ENCODE peak calls at places on chromosomes 13 and 19, in six cellular contexts. One of them, this sample, is unnamed.

GRCh38 chr13:84430015-84430414 is 547.7 kb upstream of the SLITRK1 start:
- DNase-seq in H1: no peak
- DNase-seq in K562: no peak
- DNase-seq in HepG2: no peak
- DNase-seq in GM12891: no peak
- DNase-seq in GM12878: no peak
- DNase-seq in this sample: no peak

GRCh38 chr13:74466015-74466414 is 331.8 kb upstream of the KLF12 start:
- DNase-seq in GM12891: no peak
- DNase-seq in GM12878: no peak
- DNase-seq in H1: no peak
- DNase-seq in K562: no peak
- DNase-seq in HepG2: no peak
- DNase-seq in this sample: no peak

GRCh38 chr13:93227906-93228801 is 1.5 kb downstream of the GPC6 start:
- DNase-seq in GM12891: peak
- DNase-seq in GM12878: no peak
- DNase-seq in H1: no peak
- DNase-seq in K562: peak
- DNase-seq in HepG2: peak
- DNase-seq in this sample: no peak

GRCh38 chr13:52851153-52851962 is 2.9 kb upstream of the PCDH8 start:
- DNase-seq in HepG2: peak
- DNase-seq in GM12878: peak
- DNase-seq in K562: no peak
- DNase-seq in H1: no peak
- DNase-seq in GM12891: peak
- DNase-seq in this sample: peak

GRCh38 chr13:106555631-106556328 is 12.2 kb downstream of the ARGLU1 start:
- DNase-seq in GM12878: no peak
- DNase-seq in H1: no peak
- DNase-seq in K562: no peak
- DNase-seq in GM12891: no peak
- DNase-seq in HepG2: no peak
- DNase-seq in this sample: no peak

GRCh38 chr13:44961997-44962396 is 27.3 kb downstream of the NUFIP1 start:
- DNase-seq in H1: no peak
- DNase-seq in HepG2: no peak
- DNase-seq in GM12878: no peak
- DNase-seq in GM12891: no peak
- DNase-seq in K562: no peak
- DNase-seq in this sample: no peak

GRCh38 chr13:106381083-106381482 is 154.4 kb downstream of the EFNB2 start:
- DNase-seq in HepG2: no peak
- DNase-seq in GM12878: no peak
- DNase-seq in K562: no peak
- DNase-seq in H1: no peak
- DNase-seq in GM12891: no peak
- DNase-seq in this sample: no peak

GRCh38 chr13:25930655-25931054 is 121.2 kb downstream of the SHISA2 start:
- DNase-seq in GM12878: no peak
- DNase-seq in HepG2: no peak
- DNase-seq in K562: no peak
- DNase-seq in GM12891: no peak
- DNase-seq in H1: no peak
- DNase-seq in this sample: no peak

GRCh38 chr19:56106993-56107392 is 14.1 kb downstream of the ZNF787 start:
- DNase-seq in GM12891: no peak
- DNase-seq in GM12878: no peak
- DNase-seq in H1: no peak
- DNase-seq in HepG2: no peak
- DNase-seq in K562: no peak
- DNase-seq in this sample: no peak

GRCh38 chr19:45076029-45076850 is at the start of gene ZNF296:
- DNase-seq in K562: peak
- DNase-seq in GM12878: no peak
- DNase-seq in GM12891: peak
- DNase-seq in H1: no peak
- DNase-seq in HepG2: peak
- DNase-seq in this sample: peak

GRCh38 chr13:26017196-26017921 is 34.5 kb downstream of the SHISA2 start:
- DNase-seq in HepG2: no peak
- DNase-seq in K562: no peak
- DNase-seq in GM12891: no peak
- DNase-seq in GM12878: no peak
- DNase-seq in H1: no peak
- DNase-seq in this sample: no peak

GRCh38 chr19:34179066-34179465 is 6.8 kb downstream of the LSM14A start:
- DNase-seq in HepG2: no peak
- DNase-seq in K562: no peak
- DNase-seq in GM12878: no peak
- DNase-seq in GM12891: no peak
- DNase-seq in H1: no peak
- DNase-seq in this sample: no peak

GRCh38 chr19:47093254-47093653 is 20.3 kb downstream of the ZC3H4 start:
- DNase-seq in H1: no peak
- DNase-seq in GM12891: no peak
- DNase-seq in GM12878: no peak
- DNase-seq in K562: no peak
- DNase-seq in HepG2: no peak
- DNase-seq in this sample: no peak

GRCh38 chr19:1283207-1283916 is 2.3 kb upstream of the EFNA2 start:
- DNase-seq in GM12891: no peak
- DNase-seq in H1: no peak
- DNase-seq in HepG2: no peak
- DNase-seq in GM12878: no peak
- DNase-seq in K562: no peak
- DNase-seq in this sample: no peak

GRCh38 chr13:108915095-108915633 is 285.8 kb downstream of the MYO16 start:
- DNase-seq in HepG2: peak
- DNase-seq in K562: no peak
- DNase-seq in GM12878: no peak
- DNase-seq in GM12891: no peak
- DNase-seq in H1: no peak
- DNase-seq in this sample: no peak

GRCh38 chr13:28231642-28232041 is 93.3 kb downstream of the PAN3 start:
- DNase-seq in GM12891: no peak
- DNase-seq in GM12878: no peak
- DNase-seq in K562: no peak
- DNase-seq in HepG2: no peak
- DNase-seq in H1: no peak
- DNase-seq in this sample: no peak

GRCh38 chr19:45400192-45400591 is 4.7 kb downstream of the PPP1R13L start:
- DNase-seq in K562: no peak
- DNase-seq in H1: no peak
- DNase-seq in HepG2: no peak
- DNase-seq in GM12878: no peak
- DNase-seq in GM12891: no peak
- DNase-seq in this sample: no peak

GRCh38 chr13:74444877-74445479 is 310.8 kb upstream of the KLF12 start:
- DNase-seq in GM12891: no peak
- DNase-seq in HepG2: no peak
- DNase-seq in GM12878: no peak
- DNase-seq in K562: no peak
- DNase-seq in H1: no peak
- DNase-seq in this sample: no peak

GRCh38 chr19:33269016-33269415 is 33.3 kb downstream of the CEBPA start:
- DNase-seq in GM12878: no peak
- DNase-seq in K562: no peak
- DNase-seq in GM12891: no peak
- DNase-seq in HepG2: no peak
- DNase-seq in H1: no peak
- DNase-seq in this sample: no peak

GRCh38 chr13:113729329-113730019 is 29.6 kb upstream of the TMEM255B start:
- DNase-seq in GM12878: no peak
- DNase-seq in GM12891: no peak
- DNase-seq in K562: no peak
- DNase-seq in H1: no peak
- DNase-seq in HepG2: no peak
- DNase-seq in this sample: no peak

GRCh38 chr19:55474269-55475265 is 1.9 kb upstream of the ZNF628 start:
- DNase-seq in HepG2: no peak
- DNase-seq in H1: no peak
- DNase-seq in K562: no peak
- DNase-seq in GM12878: no peak
- DNase-seq in GM12891: no peak
- DNase-seq in this sample: no peak

GRCh38 chr19:7559102-7559501 is 23.6 kb downstream of the PNPLA6 start:
- DNase-seq in GM12878: no peak
- DNase-seq in HepG2: no peak
- DNase-seq in GM12891: no peak
- DNase-seq in H1: no peak
- DNase-seq in K562: no peak
- DNase-seq in this sample: no peak

GRCh38 chr13:25575562-25575961 is 203.8 kb downstream of the ATP8A2 start:
- DNase-seq in HepG2: no peak
- DNase-seq in GM12878: no peak
- DNase-seq in K562: no peak
- DNase-seq in GM12891: no peak
- DNase-seq in H1: no peak
- DNase-seq in this sample: no peak

GRCh38 chr13:24381539-24382265 is 72.3 kb downstream of the C1QTNF9 start:
- DNase-seq in K562: no peak
- DNase-seq in HepG2: no peak
- DNase-seq in GM12878: no peak
- DNase-seq in H1: no peak
- DNase-seq in GM12891: no peak
- DNase-seq in this sample: no peak

GRCh38 chr19:14536926-14537692 is 7.7 kb downstream of the TECR start:
- DNase-seq in H1: peak
- DNase-seq in GM12891: no peak
- DNase-seq in K562: peak
- DNase-seq in HepG2: no peak
- DNase-seq in GM12878: no peak
- DNase-seq in this sample: no peak

GRCh38 chr19:18777156-18777724 is 13.9 kb downstream of the COMP start:
- DNase-seq in K562: no peak
- DNase-seq in GM12878: no peak
- DNase-seq in GM12891: no peak
- DNase-seq in H1: no peak
- DNase-seq in HepG2: no peak
- DNase-seq in this sample: no peak
- TF ChIP-seq POLR2A in K562: no peak
- TF ChIP-seq POLR2A in GM12878: no peak
- TF ChIP-seq POLR2A in GM12891: no peak
- TF ChIP-seq POLR2A in H1: no peak
- TF ChIP-seq POLR2A in HepG2: no peak
- TF ChIP-seq POLR2A in this sample: no peak

GRCh38 chr19:35806597-35806996 is 6.0 kb downstream of the PRODH2 start:
- DNase-seq in HepG2: no peak
- DNase-seq in GM12891: no peak
- DNase-seq in K562: no peak
- DNase-seq in H1: no peak
- DNase-seq in GM12878: no peak
- DNase-seq in this sample: no peak

GRCh38 chr19:35805518-35806102 is 7.0 kb downstream of the PRODH2 start:
- DNase-seq in H1: no peak
- DNase-seq in GM12891: no peak
- DNase-seq in GM12878: no peak
- DNase-seq in K562: no peak
- DNase-seq in HepG2: no peak
- DNase-seq in this sample: no peak

GRCh38 chr19:35812220-35813042 is at the start of gene PRODH2:
- DNase-seq in K562: no peak
- DNase-seq in GM12878: no peak
- DNase-seq in HepG2: peak
- DNase-seq in GM12891: no peak
- DNase-seq in H1: no peak
- DNase-seq in this sample: no peak

GRCh38 chr19:35811317-35812219 is 1.1 kb downstream of the PRODH2 start:
- DNase-seq in H1: no peak
- DNase-seq in HepG2: no peak
- DNase-seq in GM12891: no peak
- DNase-seq in K562: no peak
- DNase-seq in GM12878: no peak
- DNase-seq in this sample: no peak

GRCh38 chr19:35807633-35808032 is 5.0 kb downstream of the PRODH2 start:
- DNase-seq in HepG2: no peak
- DNase-seq in H1: no peak
- DNase-seq in K562: no peak
- DNase-seq in GM12891: no peak
- DNase-seq in GM12878: no peak
- DNase-seq in this sample: no peak
- TF ChIP-seq TAF1 in HepG2: no peak
- TF ChIP-seq TAF1 in H1: no peak
- TF ChIP-seq TAF1 in K562: no peak
- TF ChIP-seq TAF1 in GM12891: no peak
- TF ChIP-seq TAF1 in GM12878: no peak
- TF ChIP-seq TAF1 in this sample: no peak

GRCh38 chr19:10106100-10106936 is at the start of gene PPAN:
- DNase-seq in H1: peak
- DNase-seq in HepG2: peak
- DNase-seq in GM12891: peak
- DNase-seq in GM12878: peak
- DNase-seq in K562: peak
- DNase-seq in this sample: peak
- TF ChIP-seq POLR2A in H1: peak
- TF ChIP-seq POLR2A in HepG2: peak
- TF ChIP-seq POLR2A in GM12891: peak
- TF ChIP-seq POLR2A in GM12878: peak
- TF ChIP-seq POLR2A in K562: peak
- TF ChIP-seq POLR2A in this sample: peak

DNA sequence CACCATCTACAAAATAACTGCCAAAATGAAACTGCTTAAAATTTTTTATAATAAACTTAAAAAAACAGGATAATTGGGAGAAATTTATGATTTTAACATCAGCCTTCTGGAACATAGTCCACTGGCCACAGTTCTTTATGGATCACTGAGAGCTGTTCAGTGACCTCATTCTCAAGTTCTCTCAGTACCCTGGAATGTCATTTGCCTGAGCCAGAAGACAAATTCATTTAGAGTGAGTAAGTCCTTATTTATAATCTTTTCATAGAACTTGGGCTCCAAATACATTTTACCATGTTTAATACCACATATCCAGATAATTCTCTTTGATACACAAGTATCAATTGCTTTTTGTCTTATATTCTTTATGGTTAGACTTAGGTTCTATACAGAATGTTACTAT is 87.6 kb downstream of the CAB39L start:
- DNase-seq in GM12878: no peak
- DNase-seq in HepG2: no peak
- DNase-seq in H1: no peak
- DNase-seq in GM12891: no peak
- DNase-seq in K562: no peak
- DNase-seq in this sample: no peak
- TF ChIP-seq TAF1 in GM12878: no peak
- TF ChIP-seq TAF1 in HepG2: no peak
- TF ChIP-seq TAF1 in H1: no peak
- TF ChIP-seq TAF1 in GM12891: no peak
- TF ChIP-seq TAF1 in K562: no peak
- TF ChIP-seq TAF1 in this sample: no peak

This sample was measured in GM12892.